ENCODE peak calls at places on chromosomes 7 and 10, in eight cellular contexts. M is caudate nucleus; L is B cell; V is HuH-7; O is ACHN; A is stimulated activated CD4-positive, alpha-beta T cell treated with anti-CD3 and anti-CD28 coated beads, Interleukin-2, amount 100 ng/mL, for 48 hours; D is H9; W is T-helper 2 cell. E is an unnamed sample.

GRCh38 chr7:158325530-158326381 is 261.9 kb downstream of the PTPRN2 start:
- DNase-seq in M (no peak), L (no peak), V (peak), O (no peak), A (no peak), D (peak), W (no peak), E (peak)

GRCh38 chr7:25242678-25243077 is 14.4 kb upstream of the NPVF start:
- DNase-seq in M (no peak), L (no peak), V (no peak), O (no peak), A (no peak), D (no peak), W (no peak), E (no peak)

GRCh38 chr7:143013897-143014296 is 13.0 kb downstream of the OR9A2 start:
- DNase-seq in M (no peak), L (no peak), V (no peak), O (peak), A (no peak), D (no peak), W (no peak), E (no peak)

GRCh38 chr10:34960983-34961382 is 129.2 kb downstream of the CUL2 start:
- DNase-seq in M (no peak), L (no peak), V (no peak), O (peak), A (no peak), D (no peak), W (no peak), E (no peak)

GRCh38 chr7:63998549-63998948 is at the start of gene ZNF722:
- DNase-seq in M (no peak), L (no peak), V (no peak), O (no peak), A (no peak), D (no peak), W (no peak), E (no peak)

GRCh38 chr7:8923164-8923806 is 489.9 kb downstream of the NXPH1 start:
- DNase-seq in M (no peak), L (no peak), V (peak), O (no peak), A (no peak), D (no peak), W (no peak), E (no peak)

GRCh38 chr10:10891437-10891836 is 126.2 kb upstream of the CELF2 start:
- DNase-seq in M (no peak), L (no peak), V (no peak), O (no peak), A (no peak), D (no peak), W (no peak), E (no peak)

GRCh38 chr10:78600740-78601139 is 468.0 kb upstream of the ZMIZ1 start:
- DNase-seq in M (no peak), L (no peak), V (no peak), O (no peak), A (no peak), D (no peak), W (no peak), E (no peak)

GRCh38 chr10:23422003-23422411 is 16.9 kb upstream of the OTUD1 start:
- DNase-seq in M (no peak), L (no peak), V (no peak), O (no peak), A (no peak), D (no peak), W (no peak), E (no peak)

GRCh38 chr7:140990193-140990962 is 24.4 kb downstream of the MRPS33 start:
- DNase-seq in M (no peak), L (no peak), V (no peak), O (no peak), A (no peak), D (no peak), W (no peak), E (no peak)